ENCODE peak calls at places on chromosomes 5 and 9, in nine cellular contexts. Y, M, K, G, E, I, W, D and O are unnamed samples.

GRCh38 chr5:989961-990530 is 18.6 kb upstream of the NKD2 start:
- DNase-seq in Y (peak; percentile 48), M (no peak), K (no peak), G (peak; percentile 68), E (no peak), I (no peak), W (peak; percentile 52), D (no peak), O (peak; percentile 36)

GRCh38 chr5:136174021-136174659 is 18.8 kb downstream of the SMIM32 start:
- DNase-seq in Y (no peak), M (peak; percentile 75), K (no peak), G (no peak), E (no peak), I (peak; percentile 71), W (no peak), D (no peak), O (no peak)

GRCh38 chr5:72301557-72301956 is 18.5 kb downstream of the MRPS27 start:
- DNase-seq in Y (no peak), M (peak; percentile 91), K (no peak), G (no peak), E (no peak), I (no peak), W (no peak), D (no peak), O (no peak)

GRCh38 chr5:126369995-126370731 is 53.0 kb upstream of the GRAMD2B start:
- DNase-seq in Y (no peak), M (no peak), K (no peak), G (no peak), E (no peak), I (peak; percentile 49), W (no peak), D (no peak), O (no peak)

GRCh38 chr9:107348836-107349235 is 65.8 kb downstream of the RAD23B start:
- DNase-seq in Y (no peak), M (no peak), K (no peak), G (no peak), E (no peak), I (no peak), W (no peak), D (no peak), O (no peak)

GRCh38 chr5:59246470-59247250 is 646.9 kb downstream of the PDE4D start:
- DNase-seq in Y (no peak), M (no peak), K (no peak), G (no peak), E (no peak), I (no peak), W (no peak), D (peak; percentile 44), O (no peak)

GRCh38 chr9:131112374-131113159 is 12.8 kb upstream of the NUP214 start:
- DNase-seq in Y (no peak), M (no peak), K (peak; percentile 48), G (no peak), E (no peak), I (no peak), W (peak; percentile 25), D (no peak), O (no peak)

GRCh38 chr5:139660916-139661814 is 13.0 kb downstream of the CXXC5 start:
- DNase-seq in Y (peak; percentile 90), M (peak; percentile 54), K (peak; percentile 89), G (peak; percentile 90), E (no peak), I (peak; percentile 97), W (peak; percentile 90), D (peak; percentile 62), O (peak; percentile 87)

GRCh38 chr9:37995348-37995737 is 73.7 kb downstream of the SHB start:
- DNase-seq in Y (no peak), M (no peak), K (no peak), G (no peak), E (no peak), I (no peak), W (no peak), D (no peak), O (no peak)
- H3K4me1 ChIP-seq in Y (no peaks in the 10 kb centered on the region), M (peaks cover 92% of the 10 kb centered on the region), K (peaks cover 40% of the 10 kb centered on the region), G (peaks cover 52% of the 10 kb centered on the region), E (no peaks in the 10 kb centered on the region), I (peaks cover 51% of the 10 kb centered on the region), W (no peaks in the 10 kb centered on the region), D (no peaks in the 10 kb centered on the region), O (peaks cover 13% of the 10 kb centered on the region)

GRCh38 chr5:33807771-33808170 is 84.0 kb downstream of the ADAMTS12 start:
- DNase-seq in Y (no peak), M (no peak), K (no peak), G (no peak), E (no peak), I (peak; percentile 79), W (no peak), D (no peak), O (no peak)

GRCh38 chr5:33806736-33807442 is 84.9 kb downstream of the ADAMTS12 start:
- DNase-seq in Y (no peak), M (no peak), K (no peak), G (no peak), E (no peak), I (peak; percentile 98), W (no peak), D (no peak), O (no peak)

GRCh38 chr5:33808699-33809098 is 83.1 kb downstream of the ADAMTS12 start:
- DNase-seq in Y (no peak), M (no peak), K (no peak), G (no peak), E (no peak), I (peak; percentile 83), W (no peak), D (no peak), O (no peak)

DNA sequence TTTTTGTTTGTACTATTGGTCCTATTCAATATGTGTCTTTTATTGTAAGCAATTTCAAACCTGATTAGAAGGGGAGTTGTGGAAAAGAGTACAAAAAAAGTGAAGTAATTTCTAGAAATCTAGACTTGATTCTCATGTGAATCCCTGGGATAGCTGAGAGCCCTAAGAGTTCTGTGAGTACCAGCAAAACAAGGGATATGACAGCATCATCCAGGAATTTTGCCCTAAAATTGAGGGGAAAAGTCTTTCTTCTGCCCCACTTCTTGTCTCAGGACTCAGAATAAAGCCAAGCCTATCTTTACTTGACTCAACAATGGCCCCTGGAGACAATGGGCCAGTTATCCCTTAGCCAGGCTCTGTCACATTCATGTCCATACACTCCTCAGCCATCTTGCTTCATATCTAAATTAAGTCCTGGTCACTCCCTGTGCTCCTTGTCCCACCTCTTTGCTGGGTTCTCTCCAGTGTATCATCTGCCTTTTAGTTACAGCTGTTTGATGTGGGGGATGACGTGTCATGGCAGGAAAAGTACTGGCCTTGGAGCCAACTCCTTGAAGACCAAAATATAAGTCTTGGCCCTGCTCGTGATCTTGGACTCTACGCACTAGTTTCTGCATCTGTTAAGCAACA is 81.2 kb downstream of the ADAMTS12 start:
- DNase-seq in Y (peak; percentile 64), M (no peak), K (no peak), G (no peak), E (no peak), I (peak; percentile 59), W (no peak), D (no peak), O (no peak)
- H3K4me1 ChIP-seq in Y (no peaks in the 10 kb centered on the region), M (no peaks in the 10 kb centered on the region), K (peaks cover 5% of the 10 kb centered on the region), G (no peaks in the 10 kb centered on the region), E (no peaks in the 10 kb centered on the region), I (peaks cover 3% of the 10 kb centered on the region), W (peaks cover 37% of the 10 kb centered on the region), D (no peaks in the 10 kb centered on the region), O (no peaks in the 10 kb centered on the region)

GRCh38 chr9:127132375-127132774 is 9.9 kb upstream of the ANGPTL2 start:
- DNase-seq in Y (peak; percentile 14), M (no peak), K (no peak), G (no peak), E (no peak), I (no peak), W (no peak), D (no peak), O (peak; percentile 11)

GRCh38 chr9:127135056-127135745 is 12.8 kb upstream of the ANGPTL2 start:
- DNase-seq in Y (peak; percentile 15), M (no peak), K (no peak), G (no peak), E (no peak), I (no peak), W (no peak), D (no peak), O (peak; percentile 20)

GRCh38 chr9:127131871-127132270 is 9.4 kb upstream of the ANGPTL2 start:
- DNase-seq in Y (peak; percentile 25), M (no peak), K (no peak), G (no peak), E (no peak), I (peak; percentile 79), W (peak; percentile 36), D (no peak), O (peak; percentile 4)

GRCh38 chr9:127133739-127134167 is 11.3 kb upstream of the ANGPTL2 start:
- DNase-seq in Y (peak; percentile 88), M (no peak), K (no peak), G (no peak), E (no peak), I (peak; percentile 96), W (no peak), D (peak; percentile 50), O (peak; percentile 26)

DNA sequence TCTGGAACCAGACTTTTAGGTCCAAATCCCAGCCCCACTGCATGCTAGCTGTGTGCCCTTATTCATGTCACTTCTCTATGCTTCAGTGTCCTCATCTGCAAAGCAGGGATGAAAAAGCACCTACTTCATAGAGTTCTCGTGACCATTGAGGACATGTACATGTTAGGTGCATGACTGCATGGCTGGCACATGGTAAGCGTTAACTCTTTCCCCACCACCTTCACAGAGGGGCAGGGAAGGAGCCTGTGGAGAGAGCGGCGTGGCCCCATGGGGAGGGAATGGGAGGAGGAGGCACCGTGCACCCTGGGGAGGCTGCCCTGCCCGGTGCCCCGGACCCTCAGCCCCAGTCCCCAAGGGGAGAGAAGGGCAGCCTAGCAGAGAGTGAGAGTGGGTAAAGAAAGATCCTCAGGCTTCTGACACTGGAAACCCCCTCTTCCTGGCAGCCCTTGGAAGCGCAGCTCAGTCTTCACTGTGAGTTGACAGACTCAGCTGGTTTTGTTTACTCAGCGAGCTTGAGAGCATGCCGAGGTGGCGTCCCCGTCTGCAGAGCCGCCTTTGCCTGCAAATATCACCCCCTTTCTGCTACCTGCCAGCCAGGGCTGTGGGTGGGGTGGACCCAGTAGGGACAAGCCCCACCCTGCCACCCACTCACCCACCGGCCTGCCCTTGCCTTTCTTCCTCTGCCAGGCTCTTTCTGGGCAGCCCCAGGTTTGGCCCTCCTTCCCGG is 10.6 kb upstream of the ANGPTL2 start:
- DNase-seq in Y (peak; percentile 30), M (no peak), K (no peak), G (peak; percentile 56), E (no peak), I (peak; percentile 92), W (no peak), D (peak; percentile 70), O (peak; percentile 29)
- H3K4me1 ChIP-seq in Y (peaks cover 22% of the 10 kb centered on the region), M (no peaks in the 10 kb centered on the region), K (peaks cover 26% of the 10 kb centered on the region), G (peaks cover 57% of the 10 kb centered on the region), E (no peaks in the 10 kb centered on the region), I (peaks cover 20% of the 10 kb centered on the region), W (peaks cover 48% of the 10 kb centered on the region), D (peaks cover 16% of the 10 kb centered on the region), O (peaks cover 73% of the 10 kb centered on the region)

GRCh38 chr9:134372621-134373267 is 46.5 kb downstream of the RXRA start:
- DNase-seq in Y (no peak), M (no peak), K (peak; percentile 94), G (peak; percentile 94), E (no peak), I (no peak), W (peak; percentile 66), D (no peak), O (no peak)

GRCh38 chr9:134373269-134373668 is 47.0 kb downstream of the RXRA start:
- DNase-seq in Y (no peak), M (no peak), K (no peak), G (no peak), E (no peak), I (no peak), W (no peak), D (no peak), O (no peak)

GRCh38 chr9:134374301-134375010 is 48.2 kb downstream of the RXRA start:
- DNase-seq in Y (no peak), M (no peak), K (no peak), G (peak; percentile 81), E (no peak), I (no peak), W (no peak), D (no peak), O (no peak)

GRCh38 chr9:134375011-134375390 is 48.7 kb downstream of the RXRA start:
- DNase-seq in Y (peak; percentile 76), M (no peak), K (no peak), G (peak; percentile 75), E (no peak), I (peak; percentile 28), W (no peak), D (peak; percentile 49), O (no peak)

DNA sequence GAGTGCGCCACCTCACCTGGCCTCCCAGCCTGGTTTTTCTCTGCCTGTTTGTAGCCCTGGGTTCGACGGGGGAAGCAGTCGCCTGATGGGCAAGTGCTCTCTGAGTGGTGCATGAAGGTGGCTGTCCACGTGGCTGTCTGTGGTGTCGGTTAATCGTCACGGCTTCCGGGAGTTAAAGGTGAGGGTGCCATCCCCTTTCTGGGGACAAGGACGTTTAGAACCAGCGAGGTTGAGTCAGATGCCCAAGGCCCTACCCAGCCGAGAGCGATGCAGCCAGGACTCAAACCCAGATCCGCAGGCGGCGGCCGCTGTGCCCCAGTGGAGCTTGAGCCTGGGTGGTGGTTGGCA is 47.7 kb downstream of the RXRA start:
- DNase-seq in Y (no peak), M (no peak), K (no peak), G (no peak), E (no peak), I (no peak), W (no peak), D (no peak), O (no peak)
- H3K4me1 ChIP-seq in Y (peaks cover 73% of the 10 kb centered on the region), M (no peaks in the 10 kb centered on the region), K (peaks cover 96% of the 10 kb centered on the region), G (peaks cover 91% of the 10 kb centered on the region), E (peaks cover 4% of the 10 kb centered on the region), I (peaks cover 84% of the 10 kb centered on the region), W (peaks cover 45% of the 10 kb centered on the region), D (peaks cover 69% of the 10 kb centered on the region), O (peaks cover 97% of the 10 kb centered on the region)